ENCODE peak calls at places on chromosomes 11 and 22, in eight cellular contexts. One of them, this sample, is unnamed.
A peak's percentile ranks its signal among the peaks of the same experiment; 100 is the strongest.

GRCh38 chr11:62566247-62566646 is 7.4 kb downstream of the EEF1G start:
- DNase-seq in CD8-positive, alpha-beta memory T cell: no peak
- DNase-seq in heart right ventricle: no peak
- DNase-seq in hypothalamus: no peak
- DNase-seq in cardiac fibroblast: no peak
- DNase-seq in nucleus accumbens: no peak
- DNase-seq in foreskin melanocyte: no peak
- DNase-seq in fibroblast of mammary gland: no peak
- DNase-seq in this sample: no peak

GRCh38 chr11:91625495-91625894 is 599.1 kb upstream of the FAT3 start:
- DNase-seq in cardiac fibroblast: no peak
- DNase-seq in CD8-positive, alpha-beta memory T cell: no peak
- DNase-seq in nucleus accumbens: no peak
- DNase-seq in heart right ventricle: no peak
- DNase-seq in fibroblast of mammary gland: no peak
- DNase-seq in hypothalamus: no peak
- DNase-seq in foreskin melanocyte: no peak
- DNase-seq in this sample: no peak

GRCh38 chr11:96524475-96524874 is 134.7 kb downstream of the JRKL start:
- DNase-seq in hypothalamus: no peak
- DNase-seq in foreskin melanocyte: no peak
- DNase-seq in cardiac fibroblast: peak; percentile 10
- DNase-seq in heart right ventricle: no peak
- DNase-seq in fibroblast of mammary gland: no peak
- DNase-seq in CD8-positive, alpha-beta memory T cell: no peak
- DNase-seq in nucleus accumbens: no peak
- DNase-seq in this sample: no peak

GRCh38 chr11:60396790-60397189 is 531 bp downstream of the MS4A14 start:
- DNase-seq in nucleus accumbens: no peak
- DNase-seq in CD8-positive, alpha-beta memory T cell: no peak
- DNase-seq in hypothalamus: no peak
- DNase-seq in foreskin melanocyte: no peak
- DNase-seq in cardiac fibroblast: no peak
- DNase-seq in fibroblast of mammary gland: no peak
- DNase-seq in heart right ventricle: no peak
- DNase-seq in this sample: no peak

GRCh38 chr11:18384157-18384641 is 10.2 kb upstream of the LDHA start:
- DNase-seq in heart right ventricle: peak; percentile 29
- DNase-seq in foreskin melanocyte: peak; percentile 83
- DNase-seq in hypothalamus: no peak
- DNase-seq in CD8-positive, alpha-beta memory T cell: peak; percentile 25
- DNase-seq in fibroblast of mammary gland: peak; percentile 81
- DNase-seq in nucleus accumbens: no peak
- DNase-seq in cardiac fibroblast: peak; percentile 94
- DNase-seq in this sample: peak; percentile 41

GRCh38 chr11:100592619-100593309 is 94.3 kb upstream of the ARHGAP42 start:
- DNase-seq in CD8-positive, alpha-beta memory T cell: no peak
- DNase-seq in nucleus accumbens: no peak
- DNase-seq in cardiac fibroblast: no peak
- DNase-seq in fibroblast of mammary gland: no peak
- DNase-seq in foreskin melanocyte: no peak
- DNase-seq in hypothalamus: no peak
- DNase-seq in heart right ventricle: no peak
- DNase-seq in this sample: no peak

GRCh38 chr22:17733484-17733883 is 40.8 kb downstream of the BID start:
- DNase-seq in heart right ventricle: no peak
- DNase-seq in CD8-positive, alpha-beta memory T cell: no peak
- DNase-seq in cardiac fibroblast: peak; percentile 35
- DNase-seq in foreskin melanocyte: no peak
- DNase-seq in fibroblast of mammary gland: peak; percentile 52
- DNase-seq in nucleus accumbens: no peak
- DNase-seq in hypothalamus: no peak
- DNase-seq in this sample: no peak

GRCh38 chr22:20084547-20085413 is 4.7 kb downstream of the DGCR8 start:
- DNase-seq in CD8-positive, alpha-beta memory T cell: no peak
- DNase-seq in foreskin melanocyte: no peak
- DNase-seq in cardiac fibroblast: peak; percentile 5
- DNase-seq in hypothalamus: no peak
- DNase-seq in heart right ventricle: no peak
- DNase-seq in fibroblast of mammary gland: peak; percentile 12
- DNase-seq in nucleus accumbens: no peak
- DNase-seq in this sample: peak; percentile 28

GRCh38 chr11:67300756-67301312 is 2.5 kb upstream of the SSH3 start:
- DNase-seq in CD8-positive, alpha-beta memory T cell: no peak
- DNase-seq in nucleus accumbens: no peak
- DNase-seq in heart right ventricle: no peak
- DNase-seq in cardiac fibroblast: no peak
- DNase-seq in foreskin melanocyte: no peak
- DNase-seq in hypothalamus: no peak
- DNase-seq in fibroblast of mammary gland: no peak
- DNase-seq in this sample: peak; percentile 10

GRCh38 chr22:45868586-45869443 is 108.1 kb downstream of the WNT7B start:
- DNase-seq in foreskin melanocyte: no peak
- DNase-seq in hypothalamus: no peak
- DNase-seq in CD8-positive, alpha-beta memory T cell: no peak
- DNase-seq in cardiac fibroblast: no peak
- DNase-seq in nucleus accumbens: no peak
- DNase-seq in fibroblast of mammary gland: no peak
- DNase-seq in heart right ventricle: no peak
- DNase-seq in this sample: no peak

GRCh38 chr22:44664149-44664548 is 37.9 kb upstream of the PRR5 start:
- DNase-seq in nucleus accumbens: peak; percentile 46
- DNase-seq in hypothalamus: peak; percentile 66
- DNase-seq in CD8-positive, alpha-beta memory T cell: peak; percentile 40
- DNase-seq in fibroblast of mammary gland: no peak
- DNase-seq in foreskin melanocyte: peak; percentile 62
- DNase-seq in cardiac fibroblast: no peak
- DNase-seq in heart right ventricle: peak; percentile 64
- DNase-seq in this sample: peak; percentile 56

GRCh38 chr11:107217444-107217843 is 199.2 kb upstream of the GUCY1A2 start:
- DNase-seq in heart right ventricle: no peak
- DNase-seq in cardiac fibroblast: no peak
- DNase-seq in foreskin melanocyte: no peak
- DNase-seq in hypothalamus: no peak
- DNase-seq in nucleus accumbens: no peak
- DNase-seq in fibroblast of mammary gland: no peak
- DNase-seq in CD8-positive, alpha-beta memory T cell: no peak
- DNase-seq in this sample: no peak

GRCh38 chr22:50278461-50278860 is 8.3 kb upstream of the MAPK11 start:
- DNase-seq in cardiac fibroblast: no peak
- DNase-seq in fibroblast of mammary gland: no peak
- DNase-seq in CD8-positive, alpha-beta memory T cell: no peak
- DNase-seq in nucleus accumbens: no peak
- DNase-seq in heart right ventricle: no peak
- DNase-seq in foreskin melanocyte: no peak
- DNase-seq in hypothalamus: no peak
- DNase-seq in this sample: no peak

GRCh38 chr22:49604732-49605302 is 222.9 kb downstream of the BRD1 start:
- DNase-seq in foreskin melanocyte: no peak
- DNase-seq in CD8-positive, alpha-beta memory T cell: no peak
- DNase-seq in cardiac fibroblast: no peak
- DNase-seq in hypothalamus: no peak
- DNase-seq in fibroblast of mammary gland: no peak
- DNase-seq in nucleus accumbens: no peak
- DNase-seq in heart right ventricle: no peak
- DNase-seq in this sample: no peak

GRCh38 chr22:23790819-23791736 is 4.3 kb downstream of the SMARCB1 start:
- DNase-seq in foreskin melanocyte: peak; percentile 43
- DNase-seq in hypothalamus: no peak
- DNase-seq in heart right ventricle: no peak
- DNase-seq in nucleus accumbens: no peak
- DNase-seq in CD8-positive, alpha-beta memory T cell: no peak
- DNase-seq in fibroblast of mammary gland: peak; percentile 89
- DNase-seq in cardiac fibroblast: no peak
- DNase-seq in this sample: no peak

GRCh38 chr11:121523581-121524232 is 70.9 kb upstream of the SORL1-AS1 start:
- DNase-seq in foreskin melanocyte: no peak
- DNase-seq in nucleus accumbens: no peak
- DNase-seq in fibroblast of mammary gland: no peak
- DNase-seq in heart right ventricle: no peak
- DNase-seq in CD8-positive, alpha-beta memory T cell: no peak
- DNase-seq in cardiac fibroblast: no peak
- DNase-seq in hypothalamus: no peak
- DNase-seq in this sample: no peak

GRCh38 chr11:119417726-119418540 is 5.0 kb downstream of the THY1 start:
- DNase-seq in foreskin melanocyte: no peak
- DNase-seq in cardiac fibroblast: peak; percentile 82
- DNase-seq in CD8-positive, alpha-beta memory T cell: no peak
- DNase-seq in fibroblast of mammary gland: peak; percentile 97
- DNase-seq in hypothalamus: no peak
- DNase-seq in heart right ventricle: no peak
- DNase-seq in nucleus accumbens: no peak
- DNase-seq in this sample: no peak

GRCh38 chr22:23856721-23857605 is 712 bp upstream of the SLC2A11 start:
- DNase-seq in nucleus accumbens: peak; percentile 60
- DNase-seq in fibroblast of mammary gland: peak; percentile 29
- DNase-seq in foreskin melanocyte: peak; percentile 64
- DNase-seq in heart right ventricle: peak; percentile 54
- DNase-seq in hypothalamus: peak; percentile 28
- DNase-seq in cardiac fibroblast: peak; percentile 40
- DNase-seq in CD8-positive, alpha-beta memory T cell: peak; percentile 15
- DNase-seq in this sample: no peak

GRCh38 chr11:14358729-14359439 is at the start of gene RRAS2:
- DNase-seq in cardiac fibroblast: peak; percentile 70
- DNase-seq in fibroblast of mammary gland: peak; percentile 52
- DNase-seq in heart right ventricle: peak; percentile 77
- DNase-seq in CD8-positive, alpha-beta memory T cell: peak; percentile 81
- DNase-seq in hypothalamus: peak; percentile 72
- DNase-seq in nucleus accumbens: peak; percentile 57
- DNase-seq in foreskin melanocyte: no peak
- DNase-seq in this sample: peak; percentile 77

GRCh38 chr22:17772963-17773605 is 1.2 kb downstream of the BID start:
- DNase-seq in foreskin melanocyte: no peak
- DNase-seq in CD8-positive, alpha-beta memory T cell: no peak
- DNase-seq in cardiac fibroblast: peak; percentile 32
- DNase-seq in fibroblast of mammary gland: peak; percentile 26
- DNase-seq in hypothalamus: peak; percentile 25
- DNase-seq in nucleus accumbens: no peak
- DNase-seq in heart right ventricle: no peak
- DNase-seq in this sample: no peak

GRCh38 chr11:44987506-44987905 is 36.8 kb upstream of the TP53I11 start:
- DNase-seq in cardiac fibroblast: no peak
- DNase-seq in fibroblast of mammary gland: no peak
- DNase-seq in CD8-positive, alpha-beta memory T cell: no peak
- DNase-seq in heart right ventricle: no peak
- DNase-seq in foreskin melanocyte: no peak
- DNase-seq in nucleus accumbens: no peak
- DNase-seq in hypothalamus: no peak
- DNase-seq in this sample: peak; percentile 49

GRCh38 chr11:130315354-130315970 is 745 bp upstream of the ZBTB44 start:
- DNase-seq in hypothalamus: no peak
- DNase-seq in nucleus accumbens: peak; percentile 28
- DNase-seq in heart right ventricle: peak; percentile 28
- DNase-seq in cardiac fibroblast: no peak
- DNase-seq in fibroblast of mammary gland: no peak
- DNase-seq in CD8-positive, alpha-beta memory T cell: peak; percentile 55
- DNase-seq in foreskin melanocyte: no peak
- DNase-seq in this sample: no peak